ENCODE peak calls at places on chromosomes 7 and 10, in four cellular contexts. One of them, this sample, is unnamed. For H3K9me3, the result is how much of the 10 kb centered on the place peaks cover.

GRCh38 chr10:90930070-90930837 is 9.4 kb upstream of the ANKRD1 start:
- DNase-seq in psoas muscle: no peak
- DNase-seq in astrocyte: peak
- DNase-seq in upper lobe of left lung: no peak
- DNase-seq in this sample: no peak

GRCh38 chr7:18996583-18996982 is 120.9 kb downstream of the TWIST1 start:
- DNase-seq in astrocyte: no peak
- DNase-seq in upper lobe of left lung: no peak
- DNase-seq in psoas muscle: no peak
- DNase-seq in this sample: no peak

GRCh38 chr10:28577506-28577905 is 44.6 kb downstream of the WAC start:
- DNase-seq in astrocyte: no peak
- DNase-seq in upper lobe of left lung: no peak
- DNase-seq in psoas muscle: no peak
- DNase-seq in this sample: no peak

GRCh38 chr7:86469680-86470295 is 173.9 kb upstream of the GRM3 start:
- DNase-seq in astrocyte: peak
- DNase-seq in psoas muscle: peak
- DNase-seq in upper lobe of left lung: no peak
- DNase-seq in this sample: no peak

GRCh38 chr7:42170724-42171123 is 66.3 kb downstream of the GLI3 start:
- DNase-seq in upper lobe of left lung: no peak
- DNase-seq in astrocyte: peak
- DNase-seq in psoas muscle: no peak
- DNase-seq in this sample: no peak

GRCh38 chr7:11552676-11553075 is 279.3 kb downstream of the THSD7A start:
- DNase-seq in upper lobe of left lung: no peak
- DNase-seq in psoas muscle: no peak
- DNase-seq in astrocyte: no peak
- DNase-seq in this sample: no peak

GRCh38 chr7:94368371-94368791 is 26.3 kb upstream of the COL1A2 start:
- DNase-seq in upper lobe of left lung: no peak
- DNase-seq in psoas muscle: no peak
- DNase-seq in astrocyte: peak
- DNase-seq in this sample: no peak

GRCh38 chr10:132987671-132988571 is 45.6 kb upstream of the CFAP46 start:
- DNase-seq in psoas muscle: peak
- DNase-seq in upper lobe of left lung: no peak
- DNase-seq in astrocyte: peak
- DNase-seq in this sample: no peak

GRCh38 chr7:54904986-54905385 is 113.8 kb upstream of the EGFR start:
- DNase-seq in upper lobe of left lung: no peak
- DNase-seq in astrocyte: no peak
- DNase-seq in psoas muscle: no peak
- DNase-seq in this sample: no peak

GRCh38 chr10:74035324-74035723 is 37.4 kb downstream of the VCL start:
- DNase-seq in psoas muscle: no peak
- DNase-seq in upper lobe of left lung: no peak
- DNase-seq in astrocyte: no peak
- DNase-seq in this sample: no peak

GRCh38 chr7:27128776-27129728 is 1.5 kb downstream of the HOXA4 start:
- DNase-seq in psoas muscle: peak
- DNase-seq in astrocyte: no peak
- DNase-seq in upper lobe of left lung: peak
- DNase-seq in this sample: no peak

GRCh38 chr7:115840702-115841101 is 189.9 kb downstream of the TFEC start:
- DNase-seq in upper lobe of left lung: no peak
- DNase-seq in astrocyte: no peak
- DNase-seq in psoas muscle: no peak
- DNase-seq in this sample: no peak

GRCh38 chr10:28897617-28898464 is 220.5 kb downstream of the BAMBI start:
- DNase-seq in psoas muscle: no peak
- DNase-seq in astrocyte: peak
- DNase-seq in upper lobe of left lung: no peak
- DNase-seq in this sample: no peak

GRCh38 chr7:115995701-115996100 is 34.9 kb downstream of the TFEC start:
- DNase-seq in psoas muscle: no peak
- DNase-seq in upper lobe of left lung: no peak
- DNase-seq in astrocyte: no peak
- DNase-seq in this sample: no peak

GRCh38 chr10:132020456-132020855 is 38.7 kb upstream of the BNIP3 start:
- DNase-seq in upper lobe of left lung: no peak
- DNase-seq in psoas muscle: no peak
- DNase-seq in astrocyte: no peak
- DNase-seq in this sample: no peak

GRCh38 chr7:81159402-81159801 is 240.6 kb upstream of the SEMA3C start:
- DNase-seq in astrocyte: peak
- DNase-seq in upper lobe of left lung: no peak
- DNase-seq in psoas muscle: no peak
- DNase-seq in this sample: no peak

GRCh38 chr10:132865851-132866600 is 76.3 kb downstream of the CFAP46 start:
- DNase-seq in psoas muscle: peak
- DNase-seq in upper lobe of left lung: peak
- DNase-seq in astrocyte: no peak
- DNase-seq in this sample: no peak

GRCh38 chr10:22381262-22381661 is 36.0 kb downstream of the SPAG6 start:
- DNase-seq in upper lobe of left lung: no peak
- DNase-seq in psoas muscle: no peak
- DNase-seq in astrocyte: no peak
- DNase-seq in this sample: no peak

GRCh38 chr7:19713676-19714075 is 4.8 kb upstream of the POLR1F start:
- DNase-seq in astrocyte: peak
- DNase-seq in upper lobe of left lung: no peak
- DNase-seq in psoas muscle: no peak
- DNase-seq in this sample: peak

GRCh38 chr7:38283809-38284208 is 10.4 kb upstream of the TARP start:
- DNase-seq in astrocyte: no peak
- DNase-seq in upper lobe of left lung: no peak
- DNase-seq in psoas muscle: no peak
- DNase-seq in this sample: no peak

GRCh38 chr7:1112109-1112508 is 24.2 kb downstream of the GPER1 start:
- DNase-seq in upper lobe of left lung: no peak
- DNase-seq in astrocyte: no peak
- DNase-seq in psoas muscle: peak
- DNase-seq in this sample: no peak

GRCh38 chr7:37921340-37921805 is 933 bp downstream of the EPDR1 start:
- DNase-seq in upper lobe of left lung: no peak
- DNase-seq in psoas muscle: peak
- DNase-seq in astrocyte: peak
- DNase-seq in this sample: no peak

GRCh38 chr10:104350146-104350635 is 3.4 kb upstream of the CFAP58 start:
- DNase-seq in upper lobe of left lung: no peak
- DNase-seq in astrocyte: peak
- DNase-seq in psoas muscle: no peak
- DNase-seq in this sample: no peak

GRCh38 chr10:104351067-104351681 is 2.5 kb upstream of the CFAP58 start:
- DNase-seq in upper lobe of left lung: no peak
- DNase-seq in astrocyte: peak
- DNase-seq in psoas muscle: no peak
- DNase-seq in this sample: no peak

GRCh38 chr10:104348601-104349000 is 5.0 kb upstream of the CFAP58 start:
- DNase-seq in astrocyte: no peak
- DNase-seq in psoas muscle: no peak
- DNase-seq in upper lobe of left lung: no peak
- DNase-seq in this sample: no peak

GRCh38 chr10:104347295-104348045 is 6.2 kb upstream of the CFAP58 start:
- DNase-seq in psoas muscle: no peak
- DNase-seq in upper lobe of left lung: no peak
- DNase-seq in astrocyte: no peak
- DNase-seq in this sample: no peak

DNA sequence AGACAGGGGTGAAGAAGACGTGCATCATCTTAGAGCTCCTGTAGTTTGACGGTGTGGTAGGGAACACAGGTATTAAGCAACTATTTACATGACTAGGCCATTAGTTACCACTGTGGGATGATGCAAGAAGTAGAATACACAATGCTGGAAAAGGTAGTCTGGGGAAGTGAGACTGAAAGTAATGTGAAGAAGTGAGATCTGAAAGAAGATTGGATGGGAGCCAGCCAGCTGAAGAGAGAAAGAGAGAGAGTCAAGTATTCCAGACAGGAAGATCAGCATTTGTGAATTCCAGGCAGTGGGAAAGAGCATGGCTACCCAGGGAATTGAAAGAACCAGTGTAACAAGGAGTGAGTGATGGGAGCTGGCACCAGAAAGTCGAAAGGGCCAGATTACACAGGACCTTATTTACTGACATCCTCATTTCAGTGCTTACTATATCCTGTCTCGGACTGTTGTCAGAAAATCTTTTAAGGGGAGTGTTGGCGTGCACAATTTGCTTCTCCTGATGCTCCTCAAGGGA is 4.0 kb upstream of the CFAP58 start:
- DNase-seq in psoas muscle: no peak
- DNase-seq in astrocyte: peak
- DNase-seq in upper lobe of left lung: no peak
- DNase-seq in this sample: no peak
- H3K27ac ChIP-seq in psoas muscle: peak
- H3K27ac ChIP-seq in astrocyte: no peak
- H3K27ac ChIP-seq in upper lobe of left lung: peak
- H3K27ac ChIP-seq in this sample: no peak

GRCh38 chr10:43203491-43204393 is 63.1 kb downstream of the RASGEF1A start:
- DNase-seq in upper lobe of left lung: peak
- DNase-seq in astrocyte: no peak
- DNase-seq in psoas muscle: peak
- DNase-seq in this sample: no peak

GRCh38 chr10:43200538-43201390 is 62.5 kb downstream of the CSGALNACT2 start:
- DNase-seq in upper lobe of left lung: peak
- DNase-seq in psoas muscle: peak
- DNase-seq in astrocyte: no peak
- DNase-seq in this sample: no peak

GRCh38 chr10:43201545-43202131 is 63.4 kb downstream of the CSGALNACT2 start:
- DNase-seq in astrocyte: no peak
- DNase-seq in upper lobe of left lung: peak
- DNase-seq in psoas muscle: peak
- DNase-seq in this sample: peak

GRCh38 chr10:43202657-43203490 is 64.0 kb downstream of the RASGEF1A start:
- DNase-seq in upper lobe of left lung: peak
- DNase-seq in astrocyte: no peak
- DNase-seq in psoas muscle: peak
- DNase-seq in this sample: no peak

DNA sequence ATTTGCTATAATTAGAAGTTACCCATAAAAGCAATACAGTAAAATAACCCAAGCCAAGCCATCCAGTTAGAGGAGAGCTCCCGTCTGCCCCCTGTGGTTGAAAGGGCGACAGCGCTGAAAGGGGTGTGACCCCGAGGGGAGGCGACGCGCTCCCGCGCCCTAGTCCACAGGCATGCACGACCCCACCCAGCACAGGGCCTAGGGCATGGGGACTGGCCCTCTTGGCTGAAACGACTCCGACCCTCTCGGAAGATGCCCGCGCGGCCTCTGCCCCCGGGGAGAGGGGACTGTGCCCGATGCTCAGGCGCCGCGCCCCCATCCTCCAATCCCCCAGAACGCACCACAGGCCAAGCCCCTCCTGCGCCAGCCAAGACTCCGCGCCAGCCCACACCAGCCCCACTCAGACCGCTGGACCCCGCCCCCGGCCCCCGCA is 64.0 kb downstream of the CSGALNACT2 start:
- DNase-seq in astrocyte: no peak
- DNase-seq in upper lobe of left lung: peak
- DNase-seq in psoas muscle: peak
- DNase-seq in this sample: peak
- TF ChIP-seq CTCF in astrocyte: peak
- TF ChIP-seq CTCF in upper lobe of left lung: peak
- TF ChIP-seq CTCF in psoas muscle: peak
- TF ChIP-seq CTCF in this sample: peak

GRCh38 chr7:65827366-65827765 is 45.5 kb upstream of the VKORC1L1 start:
- DNase-seq in psoas muscle: no peak
- DNase-seq in upper lobe of left lung: no peak
- DNase-seq in astrocyte: peak
- DNase-seq in this sample: no peak

DNA sequence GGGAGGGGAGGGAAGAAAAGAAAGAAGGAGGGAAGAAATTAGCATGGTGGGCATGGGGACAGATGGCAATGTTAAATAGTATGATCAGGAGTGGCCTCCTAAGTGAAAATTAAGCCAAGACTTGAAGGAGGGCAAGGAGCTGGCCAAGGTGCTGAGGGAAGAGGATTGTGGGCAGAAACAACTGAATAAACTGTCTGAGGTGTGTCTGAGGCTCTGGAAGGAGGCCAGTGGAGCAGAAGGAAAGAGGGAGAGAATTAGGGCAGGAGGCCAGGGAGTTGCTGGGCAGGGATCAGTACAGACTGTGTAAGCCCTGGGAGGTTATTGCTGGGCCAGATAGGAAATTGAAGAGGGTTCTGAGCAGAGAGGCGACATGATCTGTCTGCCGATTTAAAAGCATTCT is 40.6 kb upstream of the VKORC1L1 start:
- DNase-seq in psoas muscle: no peak
- DNase-seq in upper lobe of left lung: no peak
- DNase-seq in astrocyte: peak
- DNase-seq in this sample: no peak
- H3K9me3 ChIP-seq in psoas muscle: under half
- H3K9me3 ChIP-seq in upper lobe of left lung: under half
- H3K9me3 ChIP-seq in astrocyte: under half
- H3K9me3 ChIP-seq in this sample: under half

DNA sequence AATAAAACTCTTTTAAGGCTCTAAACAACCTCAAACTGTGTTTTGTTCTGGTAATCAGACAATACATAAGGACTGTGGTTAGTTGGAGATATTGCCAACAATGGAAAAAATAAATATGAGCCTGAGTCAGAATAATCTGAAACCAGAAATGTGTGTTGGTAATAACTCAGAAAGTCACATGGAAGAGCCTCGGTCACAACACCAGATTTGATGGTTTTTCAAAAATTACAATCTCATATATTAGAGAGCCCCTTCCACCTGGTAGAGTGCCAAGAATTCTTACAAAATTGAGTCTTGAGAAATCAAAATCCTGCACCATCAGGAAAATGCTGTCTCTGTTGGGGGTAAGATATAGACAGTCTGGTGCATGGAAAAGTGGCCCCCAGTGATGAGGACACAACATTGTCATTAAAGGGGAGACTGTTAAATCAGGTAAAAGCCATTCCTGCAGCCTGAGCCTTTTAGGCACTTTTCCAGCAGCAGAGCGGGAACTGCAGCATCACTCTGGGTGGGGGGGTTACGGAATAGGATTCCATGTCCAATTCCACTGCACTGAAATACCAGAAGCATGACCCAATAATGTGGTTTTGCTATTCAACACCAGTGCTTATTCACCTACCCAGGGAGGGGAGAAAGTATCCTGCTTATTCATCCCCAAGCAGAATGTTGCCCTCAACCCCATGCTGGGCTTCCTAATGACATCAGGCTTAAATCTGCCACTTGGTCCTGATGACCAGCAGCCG is 9.5 kb upstream of the ADAM12 start:
- DNase-seq in upper lobe of left lung: no peak
- DNase-seq in astrocyte: peak
- DNase-seq in psoas muscle: no peak
- DNase-seq in this sample: no peak
- H3K27ac ChIP-seq in upper lobe of left lung: no peak
- H3K27ac ChIP-seq in astrocyte: peak
- H3K27ac ChIP-seq in psoas muscle: no peak
- H3K27ac ChIP-seq in this sample: no peak